ENCODE peak calls at places on chromosomes 4 and X, in six cellular contexts. R is activated CD8-positive, alpha-beta T cell treated with anti-CD3 and anti-CD28 coated beads for 36 hours; H is AG10803; G is Panc1; K is type B pancreatic cell; D is GM10248. J is an unnamed sample.

GRCh38 chr4:173182403-173182802 is 13.8 kb downstream of the GALNT7 start:
- DNase-seq in R (peak), H (peak), G (no peak), K (no peak), D (no peak), J (no peak)

GRCh38 chr4:25441519-25442117 is 64.6 kb downstream of the ANAPC4 start:
- DNase-seq in R (peak), H (peak), G (no peak), K (no peak), D (peak), J (peak)

GRCh38 chr4:166458756-166459155 is 585.7 kb downstream of the TLL1 start:
- DNase-seq in R (no peak), H (no peak), G (no peak), K (no peak), D (no peak), J (no peak)

GRCh38 chrX:134602410-134602809 is 55.9 kb downstream of the PLAC1 start:
- DNase-seq in R (no peak), H (no peak), G (no peak), K (no peak), D (no peak), J (no peak)

GRCh38 chrX:72128881-72129280 is 2.8 kb downstream of the RTL5 start:
- DNase-seq in R (peak), H (no peak), G (no peak), K (no peak), D (no peak), J (no peak)

GRCh38 chr4:170979736-170980135 is 833.5 kb upstream of the GALNTL6 start:
- DNase-seq in R (no peak), H (no peak), G (no peak), K (no peak), D (no peak), J (no peak)

GRCh38 chrX:119694601-119695534 is 1.9 kb upstream of the SEPTIN6 start:
- DNase-seq in R (no peak), H (no peak), G (no peak), K (no peak), D (no peak), J (no peak)

GRCh38 chr4:164442167-164442566 is 311.8 kb upstream of the SMIM31 start:
- DNase-seq in R (no peak), H (no peak), G (no peak), K (no peak), D (no peak), J (no peak)

GRCh38 chr4:10333942-10334341 is 123.3 kb downstream of the ZNF518B start:
- DNase-seq in R (no peak), H (peak), G (no peak), K (no peak), D (no peak), J (no peak)

GRCh38 chr4:3207531-3208037 is 41.4 kb upstream of the MSANTD1 start:
- DNase-seq in R (no peak), H (peak), G (no peak), K (no peak), D (no peak), J (no peak)

GRCh38 chr4:77651820-77652219 is 46.2 kb downstream of the CXCL13 start:
- DNase-seq in R (no peak), H (no peak), G (no peak), K (no peak), D (no peak), J (no peak)

GRCh38 chr4:1815096-1815996 is 22.3 kb downstream of the FGFR3 start:
- DNase-seq in R (no peak), H (no peak), G (no peak), K (no peak), D (no peak), J (no peak)

GRCh38 chr4:8905236-8905772 is 33.7 kb upstream of the HMX1 start:
- DNase-seq in R (no peak), H (no peak), G (no peak), K (no peak), D (no peak), J (no peak)

GRCh38 chrX:103157511-103158316 is 57.2 kb upstream of the BEX4 start:
- DNase-seq in R (peak), H (peak), G (peak), K (no peak), D (peak), J (no peak)

GRCh38 chrX:37765507-37765906 is 14.4 kb upstream of the CYBB start:
- DNase-seq in R (no peak), H (no peak), G (no peak), K (no peak), D (no peak), J (no peak)

GRCh38 chrX:119381349-119381944 is 17.7 kb upstream of the SLC25A43 start:
- DNase-seq in R (no peak), H (no peak), G (no peak), K (no peak), D (no peak), J (no peak)

GRCh38 chr4:48490012-48490679 is at the start of gene ZAR1:
- DNase-seq in R (no peak), H (no peak), G (no peak), K (no peak), D (no peak), J (no peak)

GRCh38 chr4:123826896-123827295 is 430.3 kb downstream of the SPRY1 start:
- DNase-seq in R (no peak), H (peak), G (no peak), K (no peak), D (no peak), J (no peak)

GRCh38 chr4:139603576-139604387 is 47.8 kb upstream of the SETD7 start:
- DNase-seq in R (peak), H (peak), G (no peak), K (no peak), D (peak), J (no peak)

GRCh38 chr4:78951862-78952472 is 12.7 kb upstream of the PAQR3 start:
- DNase-seq in R (peak), H (peak), G (peak), K (no peak), D (peak), J (no peak)

GRCh38 chr4:41853973-41854372 is 81.3 kb upstream of the TMEM33 start:
- DNase-seq in R (no peak), H (no peak), G (no peak), K (no peak), D (no peak), J (no peak)

GRCh38 chrX:139890991-139891700 is 41.7 kb downstream of the ATP11C start:
- DNase-seq in R (no peak), H (peak), G (no peak), K (no peak), D (no peak), J (no peak)

GRCh38 chr4:15956179-15956850 is 6.7 kb downstream of the FGFBP2 start:
- DNase-seq in R (peak), H (peak), G (peak), K (no peak), D (peak), J (peak)
- TF ChIP-seq CTCF in R (peak), H (peak), G (peak), K (peak), D (peak), J (peak)

GRCh38 chrX:17005712-17006372 is 59.4 kb downstream of the REPS2 start:
- DNase-seq in R (no peak), H (no peak), G (no peak), K (no peak), D (no peak), J (no peak)
- TF ChIP-seq CTCF in R (no peak), H (no peak), G (no peak), K (no peak), D (no peak), J (no peak)

GRCh38 chr4:16199132-16199531 is 27.1 kb downstream of the TAPT1 start:
- DNase-seq in R (no peak), H (peak), G (no peak), K (no peak), D (no peak), J (no peak)

GRCh38 chr4:16197842-16198241 is 28.4 kb downstream of the TAPT1 start:
- DNase-seq in R (no peak), H (peak), G (no peak), K (no peak), D (no peak), J (no peak)

GRCh38 chr4:16198271-16198670 is 28.0 kb downstream of the TAPT1 start:
- DNase-seq in R (no peak), H (no peak), G (no peak), K (no peak), D (no peak), J (no peak)

GRCh38 chr4:16195209-16195608 is 31.1 kb downstream of the TAPT1 start:
- DNase-seq in R (no peak), H (no peak), G (no peak), K (no peak), D (no peak), J (no peak)

GRCh38 chr4:16196482-16197393 is 29.5 kb downstream of the TAPT1 start:
- DNase-seq in R (no peak), H (peak), G (no peak), K (no peak), D (no peak), J (no peak)
- TF ChIP-seq CTCF in R (no peak), H (peak), G (no peak), K (peak), D (peak), J (no peak)

GRCh38 chr4:54423066-54423465 is 194.0 kb downstream of the PDGFRA start:
- DNase-seq in R (no peak), H (peak), G (no peak), K (no peak), D (no peak), J (no peak)

GRCh38 chr4:54428940-54429339 is 199.8 kb downstream of the PDGFRA start:
- DNase-seq in R (no peak), H (no peak), G (no peak), K (no peak), D (no peak), J (no peak)

GRCh38 chr4:54433686-54434085 is 204.6 kb downstream of the PDGFRA start:
- DNase-seq in R (peak), H (peak), G (no peak), K (no peak), D (no peak), J (no peak)

GRCh38 chr4:54427826-54428225 is 198.7 kb downstream of the PDGFRA start:
- DNase-seq in R (no peak), H (no peak), G (no peak), K (no peak), D (no peak), J (no peak)
- TF ChIP-seq CTCF in R (no peak), H (no peak), G (no peak), K (no peak), D (no peak), J (no peak)

DNA sequence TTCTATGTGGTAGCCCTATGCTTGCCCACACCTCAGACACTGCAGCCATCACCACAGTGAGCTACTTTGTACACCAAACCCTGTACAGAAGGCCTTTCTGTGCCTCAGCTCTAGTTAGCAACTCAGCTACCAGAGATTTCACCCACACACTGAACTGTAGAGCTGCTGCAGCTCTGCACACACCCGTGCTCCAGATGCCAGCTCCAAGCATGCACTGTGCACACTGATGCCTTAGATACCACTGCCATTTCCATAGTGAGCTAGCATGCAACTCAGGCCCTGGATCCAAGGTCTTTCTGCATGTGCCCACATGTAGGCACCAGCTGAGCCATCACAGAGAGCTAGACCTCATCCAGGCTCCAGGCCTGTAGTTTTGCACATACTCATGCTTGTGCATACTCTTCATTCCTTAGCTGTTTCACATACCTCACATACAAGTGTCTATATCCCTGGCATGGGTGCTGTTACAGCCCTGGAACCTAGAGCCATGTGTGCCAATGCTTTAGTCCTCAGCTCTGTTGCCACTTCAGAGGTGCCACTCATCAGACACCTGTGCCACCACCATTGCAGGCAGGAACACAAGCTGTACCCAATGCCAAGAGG is 423.5 kb upstream of the NDST3 start:
- DNase-seq in R (no peak), H (no peak), G (no peak), K (no peak), D (no peak), J (no peak)
- TF ChIP-seq CTCF in R (no peak), H (no peak), G (no peak), K (no peak), D (no peak), J (no peak)

DNA sequence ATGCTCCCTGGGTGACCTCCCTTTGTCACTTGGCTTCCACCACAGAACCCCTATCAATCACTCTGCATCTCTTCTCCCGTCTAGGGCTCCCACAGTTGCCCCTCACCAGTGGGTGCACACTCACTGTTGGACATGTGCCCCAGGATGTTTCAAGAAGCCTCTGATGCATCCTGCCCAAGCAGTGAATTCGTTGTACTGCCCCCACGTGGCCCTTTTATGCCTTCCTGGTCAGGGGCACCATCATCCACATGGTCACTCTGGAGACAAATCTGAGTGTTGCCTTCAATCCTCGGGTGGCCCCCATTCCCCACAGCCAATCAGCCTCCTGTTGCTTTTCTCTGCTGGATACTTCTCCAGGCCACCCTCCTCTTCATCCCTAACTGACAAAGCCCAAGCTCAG is 12.2 kb downstream of the ITIH6 start:
- DNase-seq in R (peak), H (peak), G (no peak), K (no peak), D (peak), J (no peak)
- TF ChIP-seq CTCF in R (no peak), H (peak), G (peak), K (peak), D (peak), J (no peak)

J was measured in mesothelial cell of epicardium.